ENCODE peak calls at places on chromosome 13, in six cellular contexts. N is body of pancreas, G is left lung, Z is RWPE2, F is mucosa of descending colon, C is thoracic aorta. D is an unnamed sample.
A peak's percentile ranks its signal among the peaks of the same experiment; 100 is the strongest.

GRCh38 chr13:111865826-111866225 is 201.1 kb upstream of the SOX1 start:
- DNase-seq in N (no peak), G (peak; percentile 55), Z (no peak), C (no peak), F (no peak), D (no peak)

GRCh38 chr13:75050419-75051066 is 431.4 kb downstream of the TBC1D4 start:
- DNase-seq in C (no peak), F (no peak), Z (no peak), N (no peak), G (no peak), D (peak; percentile 61)

GRCh38 chr13:75101348-75101747 is 380.6 kb downstream of the TBC1D4 start:
- DNase-seq in F (no peak), N (no peak), C (no peak), Z (no peak), G (no peak), D (no peak)

GRCh38 chr13:27053902-27054595 is 117.6 kb downstream of the USP12 start:
- DNase-seq in Z (no peak), N (no peak), C (no peak), G (no peak), F (no peak), D (peak; percentile 60)

GRCh38 chr13:101925731-101926130 is 473.3 kb downstream of the ITGBL1 start:
- DNase-seq in F (no peak), Z (no peak), G (no peak), N (no peak), C (no peak), D (no peak)

GRCh38 chr13:94825507-94825906 is 113.2 kb upstream of the SOX21 start:
- DNase-seq in Z (no peak), C (no peak), F (peak; percentile 50), N (peak; percentile 55), G (no peak), D (no peak)

GRCh38 chr13:108895220-108895704 is 265.9 kb downstream of the MYO16 start:
- DNase-seq in Z (no peak), G (no peak), F (peak; percentile 36), C (no peak), N (peak; percentile 19), D (no peak)

GRCh38 chr13:103497404-103497803 is 431.2 kb upstream of the SLC10A2 start:
- DNase-seq in N (no peak), Z (no peak), F (no peak), G (no peak), C (no peak), D (no peak)

GRCh38 chr13:40452741-40453665 is 213.4 kb downstream of the FOXO1 start:
- DNase-seq in G (no peak), C (no peak), Z (peak; percentile 78), F (no peak), N (no peak), D (no peak)

GRCh38 chr13:35699181-35699580 is 222.7 kb upstream of the MAB21L1 start:
- DNase-seq in N (no peak), G (no peak), F (no peak), Z (no peak), C (no peak), D (no peak)

GRCh38 chr13:46160065-46160464 is 21.9 kb downstream of the LCP1 start:
- DNase-seq in G (no peak), Z (no peak), C (no peak), F (no peak), N (no peak), D (no peak)

GRCh38 chr13:46158983-46159382 is 23.0 kb downstream of the LCP1 start:
- DNase-seq in G (no peak), C (no peak), Z (no peak), N (no peak), F (no peak), D (no peak)

GRCh38 chr13:46164661-46165060 is 17.3 kb downstream of the LCP1 start:
- DNase-seq in N (no peak), C (no peak), G (no peak), F (no peak), Z (no peak), D (no peak)

GRCh38 chr13:46158222-46158621 is 23.8 kb downstream of the LCP1 start:
- DNase-seq in C (no peak), G (no peak), Z (no peak), N (no peak), F (no peak), D (no peak)

GRCh38 chr13:46160474-46161066 is 21.4 kb downstream of the LCP1 start:
- DNase-seq in N (peak; percentile 35), G (no peak), F (no peak), Z (no peak), C (no peak), D (peak; percentile 23)
- TF ChIP-seq CTCF in N (peak; percentile 75), G (peak; percentile 60), F (peak; percentile 50), Z (peak; percentile 88), C (peak; percentile 74), D (peak; percentile 72)

DNA sequence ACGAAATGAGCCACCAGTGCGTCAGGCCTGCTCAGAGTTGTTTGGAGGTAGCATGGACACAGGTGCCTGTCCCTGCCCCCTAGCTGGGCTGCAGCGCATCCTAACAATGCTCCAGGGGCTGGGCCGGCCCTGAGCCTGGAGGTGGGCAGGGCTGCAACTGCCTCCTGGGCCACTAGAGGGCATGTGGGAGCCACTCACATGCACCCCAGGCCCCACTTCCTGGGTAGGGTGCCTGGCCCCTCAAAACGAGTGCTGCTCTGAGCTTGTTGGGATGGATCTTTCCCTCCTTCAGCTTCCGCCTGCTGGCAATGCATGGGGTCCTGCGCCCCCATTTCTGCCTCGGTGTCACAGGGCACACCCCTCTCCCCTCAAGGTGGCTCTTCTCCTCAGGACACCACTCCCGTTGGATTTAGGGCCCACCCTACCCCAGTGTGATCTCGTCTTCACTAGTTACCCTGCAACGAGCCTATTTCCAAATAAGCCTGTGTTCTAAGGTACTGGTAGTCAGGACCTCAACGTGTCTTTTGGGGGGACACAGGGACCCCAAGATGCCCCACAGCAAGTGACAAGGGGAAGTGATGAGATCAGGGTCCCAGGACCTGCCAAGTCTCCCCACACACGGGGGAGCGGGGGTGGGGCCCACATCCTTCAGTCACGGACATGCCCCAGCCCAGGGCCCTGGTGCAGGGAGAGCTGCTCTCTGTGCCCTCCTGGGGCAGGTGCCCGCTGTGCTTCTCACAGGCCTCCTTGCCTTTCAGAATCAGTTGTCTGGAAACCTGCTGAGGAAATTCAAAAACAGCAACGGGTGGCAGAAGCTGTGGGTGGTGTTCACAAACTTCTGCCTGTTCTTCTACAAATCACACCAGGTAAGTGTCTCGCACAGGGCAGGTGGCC is 131.3 kb downstream of the STK24 start:
- DNase-seq in Z (no peak), N (peak; percentile 64), F (peak; percentile 87), G (peak; percentile 90), C (no peak), D (no peak)
- H3K36me3 ChIP-seq in Z (peaks cover 33% of the 10 kb centered on the region), N (peaks cover 12% of the 10 kb centered on the region), F (no peaks in the 10 kb centered on the region), G (no peaks in the 10 kb centered on the region), C (no peaks in the 10 kb centered on the region), D (peaks cover 7% of the 10 kb centered on the region)

GRCh38 chr13:59880468-59880867 is 283.3 kb downstream of the DIAPH3 start:
- DNase-seq in C (no peak), G (no peak), N (no peak), Z (no peak), F (no peak), D (no peak)

GRCh38 chr13:59874973-59875372 is 288.8 kb downstream of the DIAPH3 start:
- DNase-seq in F (no peak), N (no peak), C (no peak), G (no peak), Z (no peak), D (no peak)

GRCh38 chr13:59877933-59878332 is 285.8 kb downstream of the DIAPH3 start:
- DNase-seq in C (no peak), Z (no peak), N (no peak), F (no peak), G (no peak), D (no peak)

GRCh38 chr13:59883885-59884284 is 279.8 kb downstream of the DIAPH3 start:
- DNase-seq in Z (no peak), F (no peak), N (no peak), C (no peak), G (no peak), D (no peak)

DNA sequence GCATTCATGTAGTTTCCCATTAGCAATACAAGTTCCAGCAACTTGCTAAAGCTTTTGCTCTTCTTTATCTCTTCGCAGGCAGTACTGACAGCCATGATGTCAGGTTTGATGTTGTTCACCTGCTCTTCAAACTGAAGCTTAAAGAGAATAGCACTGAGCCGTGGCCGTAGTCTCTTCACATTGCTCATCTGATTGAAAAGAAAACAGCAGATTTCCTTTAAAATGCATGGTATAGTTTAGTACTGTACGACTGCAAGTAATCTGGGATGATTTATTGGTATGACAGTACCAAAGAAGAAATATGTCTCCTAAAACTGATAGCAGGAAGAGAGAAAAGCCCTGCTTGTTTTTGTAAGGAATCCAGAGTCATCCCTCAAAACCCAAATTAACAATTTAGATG is 284.4 kb downstream of the DIAPH3 start:
- DNase-seq in F (no peak), Z (no peak), N (no peak), G (no peak), C (no peak), D (no peak)
- TF ChIP-seq CTCF in F (no peak), Z (no peak), N (no peak), G (no peak), C (no peak), D (no peak)

DNA sequence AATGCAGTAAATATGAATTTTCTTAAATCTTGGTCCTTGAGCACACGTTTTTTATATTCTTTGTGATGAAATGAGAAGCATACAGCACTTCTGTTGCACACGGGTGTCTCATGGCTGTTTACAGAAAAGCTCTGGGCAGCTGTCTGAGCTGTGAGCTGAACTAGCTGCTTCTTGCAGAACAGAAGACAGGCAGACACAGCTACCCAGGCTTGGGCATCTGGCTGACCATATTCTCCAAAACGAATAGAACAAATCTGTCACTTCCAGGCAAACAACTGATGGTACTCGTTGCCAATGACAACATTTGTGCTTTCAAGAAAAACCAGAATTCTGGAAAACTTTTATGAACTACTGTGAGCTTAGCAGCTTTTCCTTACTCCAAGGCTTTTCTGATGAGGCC is 16.2 kb downstream of the PCID2 start:
- DNase-seq in C (no peak), F (no peak), G (no peak), N (no peak), Z (no peak), D (no peak)
- H3K36me3 ChIP-seq in C (peaks cover 13% of the 10 kb centered on the region), F (no peaks in the 10 kb centered on the region), G (no peaks in the 10 kb centered on the region), N (peaks cover 12% of the 10 kb centered on the region), Z (peaks cover 92% of the 10 kb centered on the region), D (peaks cover 4% of the 10 kb centered on the region)

DNA sequence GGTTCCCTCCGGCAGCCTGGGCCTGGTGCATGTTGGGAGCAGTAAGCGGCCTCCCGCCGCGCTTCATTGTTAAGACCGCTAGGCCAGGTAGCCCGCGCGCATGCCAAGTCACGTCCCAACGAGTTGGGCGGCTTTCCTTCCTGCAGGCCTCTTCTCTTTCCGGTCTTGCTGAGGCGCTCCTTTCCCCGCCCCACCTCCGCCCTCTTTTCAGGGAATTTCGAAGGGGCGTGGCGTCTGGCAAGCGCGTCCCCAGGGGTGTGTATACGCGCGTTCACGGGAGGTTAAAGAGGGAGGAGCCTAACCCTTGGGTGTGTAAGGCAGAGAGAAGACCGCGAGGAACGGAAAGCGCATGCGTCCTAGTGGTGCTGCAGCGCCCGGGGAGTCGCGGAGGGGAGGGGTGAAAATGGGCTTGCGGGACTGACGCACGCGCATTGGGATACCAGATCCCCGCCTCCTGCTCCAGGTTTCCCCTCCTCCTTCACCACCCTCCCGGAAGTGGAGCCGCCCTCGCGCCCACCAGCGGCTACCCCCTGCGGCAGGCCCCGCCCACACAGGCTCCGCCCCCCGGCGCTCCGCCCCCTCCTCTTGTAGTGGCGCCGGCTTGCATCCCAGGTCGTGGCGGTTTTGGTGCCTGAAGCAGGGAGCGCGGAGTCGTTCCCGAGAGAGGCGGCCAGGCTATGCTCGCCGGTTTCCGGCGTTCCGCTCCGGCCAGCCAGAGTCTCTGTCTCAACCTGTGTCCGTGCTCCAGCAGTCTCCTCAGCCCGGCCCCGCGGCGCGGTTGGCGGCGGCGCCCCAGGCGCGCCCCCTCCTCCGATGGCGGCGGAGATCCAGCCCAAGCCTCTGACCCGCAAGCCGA is at the start of gene WDFY2:
- DNase-seq in N (peak; percentile 100), F (peak; percentile 100), G (peak; percentile 100), C (peak; percentile 99), Z (peak; percentile 99), D (peak; percentile 98)
- TF ChIP-seq CTCF in N (peak; percentile 33), F (no peak), G (no peak), C (no peak), Z (peak; percentile 23), D (no peak)

D was measured in kidney epithelial cell.